ENCODE peak calls at places on chromosomes 4 and X, in four cellular contexts. P is mucosa of gallbladder, L is NCI-H1092, C is KG1. S is an unnamed sample.

GRCh38 chrX:10233696-10234095 is 76.9 kb downstream of the CLCN4 start:
- DNase-seq in P (no peak), C (no peak), L (no peak), S (no peak)

GRCh38 chrX:39577976-39578962 is 519.5 kb downstream of the BCOR start:
- DNase-seq in L (no peak), C (no peak), P (no peak), S (no peak)

GRCh38 chrX:48975041-48975440 is 3.4 kb upstream of the KCND1 start:
- DNase-seq in L (no peak), C (no peak), P (no peak), S (no peak)

GRCh38 chrX:154047266-154047665 is 27.6 kb upstream of the IRAK1 start:
- DNase-seq in C (no peak), L (no peak), P (no peak), S (no peak)

GRCh38 chr4:101229116-101229515 is 118.2 kb downstream of the PPP3CA start:
- DNase-seq in L (no peak), C (no peak), P (no peak), S (no peak)

GRCh38 chrX:129876734-129877395 is 29.1 kb upstream of the UTP14A start:
- DNase-seq in P (no peak), C (no peak), L (no peak), S (no peak)

GRCh38 chrX:72305286-72306084 is at the start of gene CITED1:
- DNase-seq in C (no peak), P (no peak), L (no peak), S (no peak)

GRCh38 chrX:47068720-47069119 is 9.5 kb upstream of the RGN start:
- DNase-seq in P (no peak), L (no peak), C (no peak), S (no peak)

GRCh38 chr4:1345905-1346780 is 865 bp upstream of the UVSSA start:
- DNase-seq in P (peak; percentile 30), C (peak; percentile 68), L (no peak), S (peak; percentile 47)

GRCh38 chr4:145840162-145840768 is 98.4 kb downstream of the ZNF827 start:
- DNase-seq in L (peak; percentile 9), C (no peak), P (no peak), S (peak; percentile 15)

GRCh38 chrX:39440734-39441305 is 639.6 kb downstream of the MID1IP1 start:
- DNase-seq in C (no peak), P (no peak), L (no peak), S (no peak)

GRCh38 chr4:20311863-20312262 is 60.2 kb downstream of the SLIT2 start:
- DNase-seq in P (no peak), C (no peak), L (no peak), S (no peak)

GRCh38 chr4:138859249-138859648 is 156.3 kb upstream of the NOCT start:
- DNase-seq in C (no peak), P (peak; percentile 64), L (no peak), S (no peak)

GRCh38 chr4:98728433-98728832 is 70.0 kb upstream of the TSPAN5 start:
- DNase-seq in L (no peak), P (no peak), C (no peak), S (no peak)

GRCh38 chrX:109186939-109187338 is 294.9 kb downstream of the GUCY2F start:
- DNase-seq in C (no peak), P (no peak), L (no peak), S (no peak)

GRCh38 chrX:131728295-131729145 is 184.6 kb downstream of the OR13H1 start:
- DNase-seq in P (peak; percentile 92), L (peak; percentile 39), C (no peak), S (no peak)

GRCh38 chr4:174580597-174580996 is 58.3 kb upstream of the HPGD start:
- DNase-seq in L (no peak), P (no peak), C (no peak), S (no peak)

GRCh38 chrX:120791013-120791643 is 84.5 kb downstream of the CT47B1 start:
- DNase-seq in P (peak; percentile 69), C (no peak), L (no peak), S (no peak)

GRCh38 chr4:131644619-131645018 is 1504.5 kb upstream of the PCDH10 start:
- DNase-seq in C (no peak), P (no peak), L (no peak), S (no peak)

GRCh38 chr4:113116414-113117345 is 67.2 kb downstream of the ANK2 start:
- DNase-seq in P (no peak), L (peak; percentile 15), C (no peak), S (peak; percentile 69)

GRCh38 chr4:99816611-99817309 is at the start of gene DAPP1:
- DNase-seq in P (peak; percentile 53), C (peak; percentile 15), L (no peak), S (no peak)

GRCh38 chr4:76562851-76563803 is 128.1 kb downstream of the SHROOM3 start:
- DNase-seq in C (no peak), P (no peak), L (no peak), S (no peak)

GRCh38 chr4:157270108-157270507 is 49.6 kb downstream of the GRIA2 start:
- DNase-seq in P (no peak), L (no peak), C (no peak), S (peak; percentile 44)

GRCh38 chr4:177448850-177449249 is 6.6 kb upstream of the AGA start:
- DNase-seq in L (no peak), C (no peak), P (no peak), S (no peak)

GRCh38 chr4:39846135-39846534 is 131.6 kb downstream of the PDS5A start:
- DNase-seq in P (no peak), C (no peak), L (no peak), S (no peak)